ENCODE peak calls at places on chromosomes 3 and 15, in nine cellular contexts. T, D, G, C, P, I, L, F and Y are unnamed samples.

GRCh38 chr3:111252795-111253194 is 181.2 kb downstream of the NECTIN3 start:
- DNase-seq in T (no peak), D (no peak), G (no peak), C (no peak), P (no peak), I (peak), L (no peak), F (no peak), Y (no peak)

GRCh38 chr15:52464478-52464877 is 64.2 kb downstream of the MYO5A start:
- DNase-seq in T (no peak), D (no peak), G (no peak), C (no peak), P (no peak), I (no peak), L (no peak), F (no peak), Y (peak)

GRCh38 chr3:154862265-154862664 is 217.9 kb upstream of the MME start:
- DNase-seq in T (no peak), D (no peak), G (no peak), C (no peak), P (no peak), I (peak), L (no peak), F (no peak), Y (no peak)

GRCh38 chr3:147385059-147386012 is 21.0 kb downstream of the ZIC4 start:
- DNase-seq in T (no peak), D (no peak), G (no peak), C (no peak), P (no peak), I (no peak), L (no peak), F (no peak), Y (no peak)

GRCh38 chr15:74863239-74864056 is 9.7 kb downstream of the SCAMP2 start:
- DNase-seq in T (no peak), D (no peak), G (no peak), C (no peak), P (no peak), I (peak), L (no peak), F (no peak), Y (no peak)

GRCh38 chr3:187870360-187871203 is 125.3 kb upstream of the BCL6 start:
- DNase-seq in T (no peak), D (no peak), G (no peak), C (no peak), P (no peak), I (no peak), L (no peak), F (no peak), Y (peak)

GRCh38 chr3:132399054-132399929 is 18.0 kb upstream of the DNAJC13 start:
- DNase-seq in T (no peak), D (no peak), G (peak), C (no peak), P (no peak), I (peak), L (peak), F (no peak), Y (peak)

GRCh38 chr3:71868891-71869290 is 83.9 kb upstream of the PROK2 start:
- DNase-seq in T (no peak), D (no peak), G (no peak), C (no peak), P (no peak), I (no peak), L (no peak), F (no peak), Y (no peak)

GRCh38 chr3:187828571-187829452 is 83.5 kb upstream of the BCL6 start:
- DNase-seq in T (no peak), D (no peak), G (no peak), C (no peak), P (no peak), I (no peak), L (no peak), F (no peak), Y (peak)

GRCh38 chr3:16177962-16178627 is 3.6 kb downstream of the GALNT15 start:
- DNase-seq in T (peak), D (peak), G (peak), C (no peak), P (peak), I (peak), L (peak), F (peak), Y (peak)

GRCh38 chr15:87365221-87365620 is 891.3 kb downstream of the NTRK3 start:
- DNase-seq in T (no peak), D (no peak), G (no peak), C (no peak), P (no peak), I (peak), L (no peak), F (no peak), Y (no peak)

GRCh38 chr3:178672263-178672662 is 136.0 kb downstream of the KCNMB2 start:
- DNase-seq in T (no peak), D (no peak), G (no peak), C (no peak), P (no peak), I (peak), L (no peak), F (no peak), Y (no peak)

GRCh38 chr15:25022233-25022632 is 67.4 kb downstream of the SNRPN start:
- DNase-seq in T (no peak), D (no peak), G (no peak), C (no peak), P (no peak), I (peak), L (no peak), F (no peak), Y (no peak)

GRCh38 chr3:23183731-23184130 is 19.4 kb upstream of the UBE2E2 start:
- DNase-seq in T (no peak), D (no peak), G (peak), C (no peak), P (no peak), I (peak), L (peak), F (no peak), Y (no peak)

GRCh38 chr3:48597408-48597800 is 2.3 kb upstream of the COL7A1 start:
- DNase-seq in T (no peak), D (no peak), G (no peak), C (no peak), P (no peak), I (no peak), L (no peak), F (no peak), Y (no peak)